ENCODE peak calls at places on chromosomes 6 and 20, in four cellular contexts. One of them, this sample, is unnamed.

GRCh38 chr6:169321546-169321945 is 67.9 kb upstream of the THBS2 start:
- DNase-seq in K562: no peak
- DNase-seq in HCT116: no peak
- DNase-seq in HepG2: no peak
- DNase-seq in this sample: no peak

GRCh38 chr6:75747985-75748742 is 875 bp upstream of the MYO6 start:
- DNase-seq in K562: no peak
- DNase-seq in HCT116: no peak
- DNase-seq in HepG2: no peak
- DNase-seq in this sample: no peak

GRCh38 chr6:144993870-144994269 is 708.7 kb downstream of the UTRN start:
- DNase-seq in K562: no peak
- DNase-seq in HCT116: no peak
- DNase-seq in HepG2: no peak
- DNase-seq in this sample: no peak

GRCh38 chr6:10403385-10404106 is 11.3 kb downstream of the TFAP2A start:
- DNase-seq in K562: peak; percentile 50
- DNase-seq in HCT116: no peak
- DNase-seq in HepG2: no peak
- DNase-seq in this sample: no peak

GRCh38 chr6:14453712-14454466 is 336.3 kb downstream of the CD83 start:
- DNase-seq in K562: no peak
- DNase-seq in HCT116: no peak
- DNase-seq in HepG2: no peak
- DNase-seq in this sample: no peak

GRCh38 chr6:28462401-28462800 is 19.1 kb upstream of the ZSCAN23 start:
- DNase-seq in K562: no peak
- DNase-seq in HCT116: no peak
- DNase-seq in HepG2: no peak
- DNase-seq in this sample: no peak

GRCh38 chr6:53659458-53659857 is 6.1 kb downstream of the KLHL31 start:
- DNase-seq in K562: no peak
- DNase-seq in HCT116: no peak
- DNase-seq in HepG2: no peak
- DNase-seq in this sample: no peak

GRCh38 chr6:114096553-114097172 is 125.7 kb upstream of the HDAC2 start:
- DNase-seq in K562: peak; percentile 60
- DNase-seq in HCT116: peak; percentile 16
- DNase-seq in HepG2: peak; percentile 46
- DNase-seq in this sample: no peak

GRCh38 chr20:34979366-34980153 is 23.9 kb downstream of the MYH7B start:
- DNase-seq in K562: peak; percentile 100
- DNase-seq in HCT116: no peak
- DNase-seq in HepG2: no peak
- DNase-seq in this sample: peak; percentile 95

GRCh38 chr6:25476126-25476525 is 175.9 kb upstream of the SCGN start:
- DNase-seq in K562: no peak
- DNase-seq in HCT116: no peak
- DNase-seq in HepG2: no peak
- DNase-seq in this sample: no peak

GRCh38 chr6:11727995-11728961 is 50.3 kb downstream of the ADTRP start:
- DNase-seq in K562: no peak
- DNase-seq in HCT116: no peak
- DNase-seq in HepG2: no peak
- DNase-seq in this sample: no peak

GRCh38 chr6:4491501-4492260 is 284.5 kb upstream of the CDYL start:
- DNase-seq in K562: no peak
- DNase-seq in HCT116: no peak
- DNase-seq in HepG2: no peak
- DNase-seq in this sample: no peak

GRCh38 chr6:157982297-157982579 is 575 bp downstream of the SYNJ2 start:
- DNase-seq in K562: no peak
- DNase-seq in HCT116: no peak
- DNase-seq in HepG2: peak; percentile 62
- DNase-seq in this sample: no peak

GRCh38 chr6:84466521-84466920 is 239.1 kb upstream of the CEP162 start:
- DNase-seq in K562: no peak
- DNase-seq in HCT116: peak; percentile 16
- DNase-seq in HepG2: no peak
- DNase-seq in this sample: no peak

GRCh38 chr20:2298116-2298515 is 2.3 kb downstream of the TGM3 start:
- DNase-seq in K562: no peak
- DNase-seq in HCT116: no peak
- DNase-seq in HepG2: no peak
- DNase-seq in this sample: no peak

GRCh38 chr20:2300420-2300819 is 4.6 kb downstream of the TGM3 start:
- DNase-seq in K562: no peak
- DNase-seq in HCT116: no peak
- DNase-seq in HepG2: no peak
- DNase-seq in this sample: no peak

GRCh38 chr20:2301164-2301622 is 5.4 kb downstream of the TGM3 start:
- DNase-seq in K562: peak; percentile 29
- DNase-seq in HCT116: no peak
- DNase-seq in HepG2: peak; percentile 52
- DNase-seq in this sample: no peak

GRCh38 chr20:2300002-2300401 is 4.2 kb downstream of the TGM3 start:
- DNase-seq in K562: no peak
- DNase-seq in HCT116: no peak
- DNase-seq in HepG2: no peak
- DNase-seq in this sample: no peak

GRCh38 chr20:2299301-2299700 is 3.5 kb downstream of the TGM3 start:
- DNase-seq in K562: no peak
- DNase-seq in HCT116: no peak
- DNase-seq in HepG2: no peak
- DNase-seq in this sample: no peak
- TF ChIP-seq FOSL1 in K562: no peak
- TF ChIP-seq FOSL1 in HCT116: no peak
- TF ChIP-seq FOSL1 in HepG2: no peak
- TF ChIP-seq FOSL1 in this sample: no peak

GRCh38 chr20:57332105-57333089 is 2.8 kb downstream of the SPO11 start:
- DNase-seq in K562: no peak
- DNase-seq in HCT116: no peak
- DNase-seq in HepG2: no peak
- DNase-seq in this sample: no peak
- TF ChIP-seq SP1 in K562: no peak
- TF ChIP-seq SP1 in HCT116: no peak
- TF ChIP-seq SP1 in HepG2: no peak
- TF ChIP-seq SP1 in this sample: no peak

DNA sequence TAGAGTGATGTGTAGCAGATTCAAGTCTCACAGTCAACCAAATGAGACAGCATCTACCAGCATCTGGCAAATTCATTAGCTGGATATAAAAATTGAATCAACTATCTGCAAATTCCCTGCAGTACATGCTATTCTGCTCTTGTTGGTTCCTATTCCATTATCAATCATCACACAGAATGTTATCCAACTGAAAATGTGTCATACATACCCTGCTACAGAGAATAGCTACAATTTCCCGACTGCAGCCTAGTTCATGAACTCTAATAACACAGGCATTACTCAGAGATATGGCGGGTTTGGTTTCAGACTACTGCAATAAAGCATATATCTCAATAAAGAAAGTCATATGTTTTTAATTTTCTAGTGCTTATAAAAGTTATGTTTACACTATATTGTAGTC is 78.4 kb downstream of the AHI1 start:
- DNase-seq in K562: no peak
- DNase-seq in HCT116: no peak
- DNase-seq in HepG2: no peak
- DNase-seq in this sample: no peak
- TF ChIP-seq FOSL1 in K562: peak; percentile 60
- TF ChIP-seq FOSL1 in HCT116: no peak
- TF ChIP-seq FOSL1 in HepG2: no peak
- TF ChIP-seq FOSL1 in this sample: no peak

GRCh38 chr6:150730801-150731445 is 131.2 kb downstream of the PLEKHG1 start:
- DNase-seq in K562: no peak
- DNase-seq in HCT116: no peak
- DNase-seq in HepG2: no peak
- DNase-seq in this sample: no peak

GRCh38 chr6:150732765-150733539 is 132.6 kb upstream of the MTHFD1L start:
- DNase-seq in K562: no peak
- DNase-seq in HCT116: no peak
- DNase-seq in HepG2: no peak
- DNase-seq in this sample: no peak

GRCh38 chr6:150733726-150734125 is 131.8 kb upstream of the MTHFD1L start:
- DNase-seq in K562: no peak
- DNase-seq in HCT116: no peak
- DNase-seq in HepG2: no peak
- DNase-seq in this sample: no peak

GRCh38 chr6:150725795-150726194 is 126.1 kb downstream of the PLEKHG1 start:
- DNase-seq in K562: no peak
- DNase-seq in HCT116: no peak
- DNase-seq in HepG2: no peak
- DNase-seq in this sample: no peak

GRCh38 chr6:150729188-150729748 is 129.6 kb downstream of the PLEKHG1 start:
- DNase-seq in K562: no peak
- DNase-seq in HCT116: no peak
- DNase-seq in HepG2: no peak
- DNase-seq in this sample: no peak
- TF ChIP-seq SP1 in K562: no peak
- TF ChIP-seq SP1 in HCT116: no peak
- TF ChIP-seq SP1 in HepG2: no peak
- TF ChIP-seq SP1 in this sample: no peak

GRCh38 chr20:22288156-22288555 is 296.2 kb downstream of the FOXA2 start:
- DNase-seq in K562: no peak
- DNase-seq in HCT116: no peak
- DNase-seq in HepG2: no peak
- DNase-seq in this sample: no peak
- TF ChIP-seq FOSL1 in K562: no peak
- TF ChIP-seq FOSL1 in HCT116: no peak
- TF ChIP-seq FOSL1 in HepG2: no peak
- TF ChIP-seq FOSL1 in this sample: no peak

GRCh38 chr6:45837541-45838200 is 178.0 kb downstream of the CLIC5 start:
- DNase-seq in K562: no peak
- DNase-seq in HCT116: no peak
- DNase-seq in HepG2: no peak
- DNase-seq in this sample: no peak
- TF ChIP-seq SP1 in K562: no peak
- TF ChIP-seq SP1 in HCT116: no peak
- TF ChIP-seq SP1 in HepG2: no peak
- TF ChIP-seq SP1 in this sample: no peak